ENCODE peak calls at places on chromosomes 16 and 17, in nine cellular contexts. A, O, H, Q, G, M, V, F and D are unnamed samples.

GRCh38 chr16:15618392-15618791 is 24.6 kb downstream of the MARF1 start:
- DNase-seq in A (peak; percentile 35), O (peak; percentile 39), H (peak; percentile 82), Q (no peak), G (no peak), M (no peak), V (no peak), F (no peak), D (no peak)

GRCh38 chr16:23071202-23072083 is 77.8 kb downstream of the USP31 start:
- DNase-seq in A (peak; percentile 79), O (peak; percentile 31), H (peak; percentile 65), Q (no peak), G (no peak), M (no peak), V (no peak), F (no peak), D (no peak)

GRCh38 chr16:5315914-5316313 is 218.3 kb upstream of the EEF2KMT start:
- DNase-seq in A (no peak), O (no peak), H (no peak), Q (no peak), G (no peak), M (no peak), V (no peak), F (no peak), D (no peak)

GRCh38 chr16:74743045-74743667 is 31.5 kb downstream of the FA2H start:
- DNase-seq in A (no peak), O (no peak), H (no peak), Q (no peak), G (no peak), M (no peak), V (peak; percentile 41), F (no peak), D (no peak)

GRCh38 chr16:14347706-14348105 is 276.6 kb downstream of the MRTFB start:
- DNase-seq in A (no peak), O (no peak), H (no peak), Q (no peak), G (no peak), M (no peak), V (no peak), F (no peak), D (no peak)

GRCh38 chr16:12097523-12098428 is 121.2 kb downstream of the SNX29 start:
- DNase-seq in A (peak; percentile 79), O (peak; percentile 62), H (peak; percentile 51), Q (peak; percentile 58), G (no peak), M (no peak), V (no peak), F (no peak), D (no peak)

GRCh38 chr17:15112881-15113617 is 152.1 kb downstream of the PMP22 start:
- DNase-seq in A (no peak), O (no peak), H (no peak), Q (no peak), G (no peak), M (no peak), V (no peak), F (no peak), D (no peak)

GRCh38 chr17:31511176-31511540 is 119.7 kb downstream of the RAB11FIP4 start:
- DNase-seq in A (no peak), O (no peak), H (no peak), Q (no peak), G (no peak), M (no peak), V (no peak), F (no peak), D (no peak)

GRCh38 chr17:18026408-18026776 is 12.6 kb downstream of the ATPAF2 start:
- DNase-seq in A (peak; percentile 30), O (peak; percentile 45), H (peak; percentile 86), Q (peak; percentile 58), G (no peak), M (peak; percentile 83), V (no peak), F (peak; percentile 21), D (peak; percentile 12)

GRCh38 chr17:73091770-73092517 is 544 bp downstream of the SLC39A11 start:
- DNase-seq in A (peak; percentile 84), O (no peak), H (peak; percentile 26), Q (no peak), G (no peak), M (peak; percentile 78), V (peak; percentile 40), F (no peak), D (peak; percentile 64)

GRCh38 chr17:73089322-73089721 is 3.2 kb downstream of the SLC39A11 start:
- DNase-seq in A (no peak), O (no peak), H (no peak), Q (no peak), G (no peak), M (peak; percentile 53), V (no peak), F (no peak), D (no peak)

GRCh38 chr17:73089918-73090317 is 2.6 kb downstream of the SLC39A11 start:
- DNase-seq in A (no peak), O (no peak), H (no peak), Q (peak; percentile 89), G (no peak), M (peak; percentile 81), V (no peak), F (no peak), D (no peak)

GRCh38 chr17:73091410-73091769 is 1.1 kb downstream of the SLC39A11 start:
- DNase-seq in A (no peak), O (no peak), H (no peak), Q (no peak), G (no peak), M (no peak), V (no peak), F (no peak), D (no peak)

GRCh38 chr17:73090396-73091202 is 1.9 kb downstream of the SLC39A11 start:
- DNase-seq in A (no peak), O (no peak), H (no peak), Q (no peak), G (no peak), M (peak; percentile 39), V (no peak), F (no peak), D (no peak)
- H3K4me3 ChIP-seq in A (no peak overlapping the region), O (no peak overlapping the region), H (no peak overlapping the region), Q (peak overlapping the region; percentile 26), G (no peak overlapping the region), M (no peak overlapping the region), V (no peak overlapping the region), F (no peak overlapping the region), D (no peak overlapping the region)

DNA sequence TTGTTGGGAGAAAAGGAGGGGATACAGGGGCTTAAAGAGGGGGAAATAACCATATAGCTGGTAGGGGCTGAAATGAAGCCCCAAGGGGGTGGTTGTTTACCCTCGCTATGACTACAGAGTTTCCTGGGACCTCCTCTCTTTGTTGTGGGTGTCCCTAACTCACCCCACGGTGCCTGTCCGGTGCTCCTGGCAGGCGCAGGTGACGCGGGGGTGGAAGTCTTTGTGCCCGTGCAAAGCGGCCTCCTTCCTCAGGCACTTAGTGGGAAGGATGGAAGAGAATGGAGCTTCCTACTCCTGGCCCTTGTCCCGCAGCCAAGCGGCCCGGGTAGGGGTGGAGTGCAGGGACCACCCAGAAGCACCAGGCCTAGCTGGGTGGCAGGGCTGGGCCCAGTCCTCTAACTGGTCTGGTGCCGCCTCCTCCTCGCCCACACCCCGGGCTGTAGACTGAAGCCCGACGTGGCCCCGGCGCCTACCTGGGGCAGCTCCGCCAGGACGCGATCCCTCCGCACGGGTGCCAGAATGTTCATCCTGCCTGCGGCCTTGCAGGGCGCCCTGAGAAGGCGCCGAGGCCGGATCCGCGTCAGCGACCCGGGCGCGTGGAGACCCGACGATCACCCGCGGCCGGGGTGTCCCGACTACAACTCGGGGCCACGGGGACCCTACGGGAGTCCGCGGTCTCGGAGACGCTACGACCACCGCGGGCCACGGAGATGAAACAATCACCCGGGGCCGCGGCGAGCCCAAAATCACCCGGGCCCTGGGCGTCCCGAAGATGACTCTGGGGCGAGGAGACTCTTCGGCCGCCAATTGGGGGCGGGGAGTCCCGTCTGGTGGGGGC is 709 bp downstream of the RAB34 start:
- DNase-seq in A (no peak), O (no peak), H (peak; percentile 65), Q (no peak), G (no peak), M (peak; percentile 91), V (no peak), F (no peak), D (no peak)
- H3K4me3 ChIP-seq in A (peak overlapping the region; percentile 63), O (peak overlapping the region; percentile 58), H (peak overlapping the region; percentile 78), Q (peak overlapping the region; percentile 38), G (peak overlapping the region; percentile 63), M (peak overlapping the region; percentile 48), V (peak overlapping the region; percentile 87), F (no peak overlapping the region), D (no peak overlapping the region)

GRCh38 chr17:64092111-64092510 is 37.8 kb downstream of the ERN1 start:
- DNase-seq in A (no peak), O (no peak), H (no peak), Q (no peak), G (no peak), M (no peak), V (no peak), F (no peak), D (no peak)

GRCh38 chr17:64091571-64091970 is 38.4 kb downstream of the ERN1 start:
- DNase-seq in A (no peak), O (no peak), H (no peak), Q (no peak), G (no peak), M (no peak), V (no peak), F (no peak), D (no peak)

GRCh38 chr17:64087252-64088005 is 42.5 kb downstream of the ERN1 start:
- DNase-seq in A (no peak), O (no peak), H (no peak), Q (no peak), G (no peak), M (no peak), V (peak; percentile 58), F (no peak), D (no peak)

GRCh38 chr17:64091116-64091515 is 38.8 kb downstream of the ERN1 start:
- DNase-seq in A (peak; percentile 36), O (no peak), H (no peak), Q (no peak), G (no peak), M (no peak), V (no peak), F (no peak), D (no peak)

DNA sequence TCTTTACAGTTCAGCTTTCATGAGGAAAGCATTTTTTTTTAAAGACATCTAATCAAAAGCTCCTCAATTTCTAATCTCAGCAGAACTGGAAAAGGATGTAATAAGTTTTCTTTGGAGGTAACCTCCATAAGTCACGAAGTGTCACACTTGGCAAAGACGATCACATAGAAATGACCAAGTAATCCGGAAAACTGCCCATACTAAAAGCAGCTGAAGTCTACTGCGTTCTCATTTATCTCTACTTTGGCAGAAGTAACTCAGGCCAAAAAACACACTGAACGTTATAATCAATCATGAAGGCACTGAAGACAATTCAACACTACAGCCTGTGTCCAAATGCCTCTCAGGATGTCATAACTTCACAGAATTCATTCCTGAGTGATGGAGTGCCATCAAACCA is 39.8 kb downstream of the ERN1 start:
- DNase-seq in A (no peak), O (no peak), H (no peak), Q (no peak), G (no peak), M (no peak), V (no peak), F (no peak), D (no peak)
- H3K4me3 ChIP-seq in A (no peak overlapping the region), O (no peak overlapping the region), H (no peak overlapping the region), Q (no peak overlapping the region), G (no peak overlapping the region), M (no peak overlapping the region), V (no peak overlapping the region), F (no peak overlapping the region), D (no peak overlapping the region)

DNA sequence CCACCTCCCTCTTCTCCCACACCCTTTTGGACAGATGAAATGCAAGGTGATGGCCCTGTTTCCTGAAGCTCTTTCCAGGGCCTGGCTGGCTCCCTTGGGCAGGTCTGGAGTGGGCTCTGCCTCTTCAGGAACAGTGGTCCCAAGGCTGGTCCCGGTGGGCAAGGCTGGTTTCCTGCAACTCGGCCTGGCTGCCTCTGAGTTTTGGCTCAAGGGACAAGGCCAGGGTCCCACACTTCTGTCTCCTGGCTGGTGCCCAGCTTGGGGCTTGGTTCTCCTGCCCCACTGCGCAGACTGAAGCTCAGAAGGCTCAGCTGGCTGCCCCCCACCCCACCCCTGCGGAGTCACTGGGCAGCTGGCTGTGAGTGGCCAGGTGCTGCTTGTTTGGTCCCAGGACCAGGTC is 3.8 kb upstream of the ACTG1 start:
- DNase-seq in A (no peak), O (no peak), H (no peak), Q (no peak), G (no peak), M (no peak), V (no peak), F (no peak), D (no peak)
- H3K4me3 ChIP-seq in A (no peak overlapping the region), O (peak overlapping the region; percentile 80), H (peak overlapping the region; percentile 11), Q (no peak overlapping the region), G (peak overlapping the region; percentile 91), M (no peak overlapping the region), V (peak overlapping the region; percentile 76), F (no peak overlapping the region), D (no peak overlapping the region)